ENCODE peak calls at places on chromosome 17, in eight cellular contexts. C is HFF-Myc, Y is esophagus squamous epithelium, I is pancreas, X is breast epithelium, L is HL-60, R is endothelial cell, W is cardiac fibroblast. G is an unnamed sample.

GRCh38 chr17:66995944-66996343 is 31.4 kb downstream of the CACNG4 start:
- DNase-seq in C (no peak), Y (no peak), I (no peak), X (no peak), L (no peak), R (no peak), W (no peak), G (no peak)

GRCh38 chr17:6670571-6670970 is 19.0 kb downstream of the C17orf100 start:
- DNase-seq in C (no peak), Y (no peak), I (no peak), X (no peak), L (no peak), R (no peak), W (no peak), G (no peak)

GRCh38 chr17:1197781-1198490 is 18.2 kb upstream of the ABR start:
- DNase-seq in C (no peak), Y (peak), I (peak), X (no peak), L (peak), R (no peak), W (no peak), G (peak)

GRCh38 chr17:65551641-65552040 is 9.8 kb downstream of the AXIN2 start:
- DNase-seq in C (no peak), Y (no peak), I (no peak), X (no peak), L (no peak), R (no peak), W (no peak), G (no peak)

GRCh38 chr17:73427198-73427597 is 115.4 kb upstream of the CDC42EP4 start:
- DNase-seq in C (no peak), Y (no peak), I (no peak), X (no peak), L (no peak), R (no peak), W (no peak), G (no peak)

GRCh38 chr17:44198721-44199552 is 747 bp downstream of the ATXN7L3 start:
- DNase-seq in C (no peak), Y (no peak), I (peak), X (peak), L (peak), R (peak), W (peak), G (peak)

GRCh38 chr17:8621585-8621984 is 8.9 kb downstream of the MYH10 start:
- DNase-seq in C (no peak), Y (no peak), I (no peak), X (no peak), L (no peak), R (no peak), W (peak), G (no peak)

GRCh38 chr17:20097362-20097761 is 88.2 kb downstream of the SPECC1 start:
- DNase-seq in C (no peak), Y (no peak), I (no peak), X (no peak), L (no peak), R (no peak), W (no peak), G (no peak)

GRCh38 chr17:72600934-72601333 is 480.1 kb downstream of the SOX9 start:
- DNase-seq in C (no peak), Y (no peak), I (no peak), X (no peak), L (no peak), R (no peak), W (peak), G (no peak)

DNA sequence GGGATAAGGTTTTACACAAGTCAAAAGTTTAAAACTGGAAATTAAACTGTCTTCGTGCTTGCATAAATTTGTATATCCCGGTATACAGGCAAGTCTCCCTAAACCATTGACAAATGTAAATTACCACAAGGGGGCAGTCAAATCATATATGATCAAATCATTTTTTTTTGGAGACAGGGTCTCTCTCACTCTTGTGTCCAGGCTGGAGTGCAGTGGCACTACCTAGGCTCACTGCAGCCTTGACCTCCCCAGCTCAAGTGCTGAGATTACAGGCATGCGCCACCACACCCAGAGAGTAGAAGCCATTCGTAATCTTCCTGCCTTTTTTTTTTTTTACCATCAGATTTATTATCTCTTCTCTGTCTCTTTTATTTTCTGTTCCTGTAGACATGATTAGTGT is 18.5 kb downstream of the TOP2A start:
- DNase-seq in C (peak), Y (no peak), I (no peak), X (no peak), L (no peak), R (no peak), W (peak), G (no peak)
- TF ChIP-seq CTCF in C (peak), Y (peak), I (peak), X (peak), L (peak), R (peak), W (peak), G (peak)

DNA sequence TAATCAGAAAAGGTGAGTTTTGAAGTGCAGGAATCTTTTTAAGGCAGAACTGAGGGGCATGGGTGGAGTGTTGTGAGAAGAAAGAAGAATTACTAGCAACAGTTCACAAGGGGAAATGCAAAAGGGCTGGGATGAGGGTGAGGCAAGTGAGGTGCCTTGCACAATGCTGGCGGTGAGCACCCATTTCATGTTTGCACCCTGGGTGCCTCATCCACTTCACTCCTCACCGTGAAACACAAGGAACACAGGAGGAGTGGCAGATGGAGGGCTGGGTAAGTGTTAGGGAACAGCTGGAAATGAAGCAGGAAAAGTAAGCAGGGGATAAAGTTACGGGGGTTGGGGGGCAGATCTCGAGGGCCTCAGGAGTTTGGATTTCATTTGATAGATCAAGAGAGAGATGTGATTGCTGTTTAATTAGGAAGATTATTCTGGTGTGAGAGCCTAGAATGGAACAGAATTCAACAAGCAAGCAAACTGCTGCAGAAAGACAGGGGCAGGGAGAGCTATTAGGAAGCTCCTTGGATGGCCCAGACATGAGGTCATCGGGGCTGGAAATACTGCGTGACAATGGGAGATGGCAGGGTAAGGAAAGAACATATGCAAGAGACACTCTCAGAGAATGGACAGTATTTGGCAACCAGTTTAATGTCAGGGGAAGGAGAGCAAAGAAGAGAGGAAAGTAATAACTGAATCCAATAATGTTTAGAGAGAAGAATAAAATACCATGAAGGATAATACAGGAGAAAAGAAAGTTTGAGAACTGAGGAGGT is 8.3 kb upstream of the HEATR6 start:
- DNase-seq in C (no peak), Y (no peak), I (no peak), X (no peak), L (peak), R (no peak), W (peak), G (no peak)
- TF ChIP-seq CTCF in C (no peak), Y (no peak), I (no peak), X (no peak), L (no peak), R (no peak), W (no peak), G (no peak)

DNA sequence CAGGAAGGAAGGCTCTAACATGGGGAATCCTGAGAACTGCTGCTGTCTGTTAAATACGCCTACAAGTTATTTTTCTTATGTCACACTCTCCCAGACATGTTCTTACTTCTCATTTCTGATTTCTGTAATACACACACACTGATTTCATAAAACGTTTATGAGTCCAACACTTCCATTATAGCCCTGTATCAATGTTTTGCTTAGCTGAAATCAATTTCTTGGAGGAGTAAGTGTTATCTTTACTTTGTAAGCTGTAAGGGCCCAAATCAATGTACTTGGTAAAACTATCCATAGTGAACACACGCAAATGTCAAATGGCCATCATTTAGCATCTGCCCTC is 781 bp upstream of the NARF start:
- DNase-seq in C (no peak), Y (no peak), I (no peak), X (no peak), L (no peak), R (no peak), W (no peak), G (no peak)
- TF ChIP-seq CTCF in C (no peak), Y (no peak), I (no peak), X (no peak), L (no peak), R (no peak), W (no peak), G (no peak)

GRCh38 chr17:17500999-17501605 is 4.9 kb upstream of the RASD1 start:
- DNase-seq in C (no peak), Y (no peak), I (no peak), X (no peak), L (no peak), R (no peak), W (peak), G (no peak)
- TF ChIP-seq CTCF in C (no peak), Y (no peak), I (no peak), X (no peak), L (no peak), R (no peak), W (peak), G (no peak)

GRCh38 chr17:60107526-60108257 is 29.0 kb upstream of the HEATR6 start:
- DNase-seq in C (no peak), Y (no peak), I (no peak), X (no peak), L (no peak), R (no peak), W (peak), G (no peak)
- TF ChIP-seq CTCF in C (no peak), Y (no peak), I (no peak), X (no peak), L (no peak), R (no peak), W (peak), G (no peak)

GRCh38 chr17:76566988-76567431 is 18.6 kb downstream of the ST6GALNAC2 start:
- DNase-seq in C (no peak), Y (no peak), I (no peak), X (no peak), L (peak), R (no peak), W (no peak), G (no peak)

GRCh38 chr17:76566613-76566943 is 19.1 kb downstream of the ST6GALNAC2 start:
- DNase-seq in C (no peak), Y (no peak), I (no peak), X (no peak), L (no peak), R (no peak), W (no peak), G (no peak)

GRCh38 chr17:76568771-76569170 is 16.9 kb downstream of the ST6GALNAC2 start:
- DNase-seq in C (no peak), Y (no peak), I (no peak), X (no peak), L (no peak), R (no peak), W (no peak), G (no peak)

GRCh38 chr17:76565728-76566612 is 19.7 kb downstream of the ST6GALNAC2 start:
- DNase-seq in C (no peak), Y (no peak), I (no peak), X (no peak), L (no peak), R (no peak), W (no peak), G (no peak)

GRCh38 chr17:76567634-76568432 is 17.8 kb downstream of the ST6GALNAC2 start:
- DNase-seq in C (no peak), Y (no peak), I (no peak), X (no peak), L (peak), R (no peak), W (no peak), G (peak)
- TF ChIP-seq CTCF in C (no peak), Y (no peak), I (no peak), X (no peak), L (no peak), R (no peak), W (no peak), G (no peak)

DNA sequence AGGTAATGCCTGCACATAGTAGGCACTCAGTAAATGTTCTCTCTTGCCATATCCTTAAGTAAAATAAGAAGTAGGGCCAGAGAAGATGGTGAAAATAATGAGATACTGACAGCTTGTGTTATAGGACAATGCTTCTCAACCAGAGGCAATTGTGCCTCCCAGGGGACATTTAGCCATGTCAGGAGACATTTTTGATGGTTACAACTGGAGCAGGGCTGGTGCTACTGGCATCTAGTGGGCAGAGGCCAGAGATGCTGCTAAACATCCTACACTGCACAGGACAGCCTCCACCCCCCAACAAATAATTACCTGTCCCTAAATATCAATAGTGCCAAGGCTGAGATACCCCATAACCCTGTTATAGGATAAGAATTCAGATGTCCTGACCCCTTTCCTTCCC is 1.7 kb downstream of the RAD51D start:
- DNase-seq in C (no peak), Y (no peak), I (no peak), X (no peak), L (peak), R (no peak), W (peak), G (no peak)
- TF ChIP-seq CTCF in C (peak), Y (peak), I (no peak), X (no peak), L (peak), R (no peak), W (peak), G (no peak)

GRCh38 chr17:78736526-78737079 is 45.5 kb downstream of the CYTH1 start:
- DNase-seq in C (no peak), Y (no peak), I (peak), X (peak), L (peak), R (no peak), W (no peak), G (peak)
- TF ChIP-seq CTCF in C (no peak), Y (peak), I (no peak), X (peak), L (no peak), R (no peak), W (no peak), G (no peak)

DNA sequence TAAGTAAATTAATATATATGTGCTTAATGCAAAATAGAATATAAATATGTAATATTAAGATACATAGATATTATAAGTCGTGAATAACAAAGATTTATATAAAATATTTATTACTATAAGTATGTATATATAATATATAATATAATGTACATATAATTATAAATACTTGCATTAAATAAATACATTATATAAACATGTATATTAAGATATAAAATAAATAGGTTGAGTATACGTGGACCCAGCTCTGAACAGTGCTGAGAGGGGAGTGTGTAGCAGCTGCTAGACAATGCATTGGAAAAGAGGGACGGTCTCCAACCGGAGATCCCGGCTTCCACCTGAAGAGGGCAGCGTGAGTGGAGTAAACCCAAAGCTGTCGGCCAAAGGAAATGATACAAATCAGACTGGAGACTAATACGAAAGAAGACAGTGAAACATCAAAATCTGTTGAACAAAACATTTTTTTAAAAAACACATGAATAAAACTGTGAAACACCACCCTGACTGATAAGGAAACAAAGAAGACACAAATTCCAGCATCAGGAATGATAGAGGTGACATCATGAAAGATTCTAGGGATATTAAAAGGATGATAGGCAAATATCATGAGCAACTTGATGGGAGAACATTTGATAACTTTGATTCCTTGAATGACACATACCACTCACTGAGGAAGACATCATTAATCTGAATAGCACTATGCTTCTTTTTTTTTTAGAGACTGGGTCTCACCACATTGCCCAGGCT is 125.4 kb upstream of the CHMP6 start:
- DNase-seq in C (no peak), Y (no peak), I (peak), X (peak), L (peak), R (peak), W (peak), G (peak)
- TF ChIP-seq CTCF in C (peak), Y (peak), I (no peak), X (peak), L (peak), R (peak), W (peak), G (peak)

DNA sequence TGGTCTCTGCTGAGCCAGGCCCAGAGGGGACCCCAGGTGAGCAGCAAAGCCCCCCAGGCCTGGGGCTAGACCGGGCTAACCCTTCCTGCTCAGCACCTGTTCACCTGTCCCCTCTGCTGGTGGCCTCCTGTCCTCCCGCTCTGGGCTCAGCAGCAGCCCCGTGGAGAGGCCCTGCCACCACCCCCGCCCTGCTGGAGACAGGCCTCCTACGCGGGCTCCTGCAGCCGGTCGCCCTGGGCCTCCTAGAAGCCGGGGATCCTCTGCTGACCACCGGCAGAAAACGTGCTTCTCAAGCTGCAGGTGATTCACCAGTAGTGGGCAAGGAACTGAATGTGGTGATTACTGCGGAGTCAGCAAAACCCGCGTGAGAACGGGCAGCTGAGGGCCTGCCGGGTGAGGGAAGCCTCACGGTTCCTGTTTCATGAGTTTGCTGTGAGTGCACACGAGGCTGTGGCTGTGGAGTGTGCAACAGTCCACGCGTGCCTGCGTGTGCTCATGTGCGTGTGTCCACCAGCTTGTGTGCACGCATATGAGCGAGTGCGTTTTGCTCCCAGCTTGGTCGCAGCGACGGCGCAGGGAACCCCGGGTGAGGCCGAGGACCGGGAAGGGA is 792 bp downstream of the SECTM1 start:
- DNase-seq in C (no peak), Y (no peak), I (peak), X (no peak), L (peak), R (no peak), W (peak), G (peak)
- TF ChIP-seq CTCF in C (no peak), Y (no peak), I (no peak), X (no peak), L (no peak), R (no peak), W (no peak), G (no peak)